ENCODE peak calls at places on chromosomes 3 and 15, in ten cellular contexts. Y is NCI-H1092; F is NCI-H1694; Z is B cell; E is NCI-H146; V is progenitor cell of endocrine pancreas; P is stimulated activated CD8-positive, alpha-beta memory T cell treated with anti-CD3 and anti-CD28 coated beads, Interleukin-4, amount 100 ng/mL, for 4 hours; G is erythroblast; D is 8988T; C is sigmoid colon. R is an unnamed sample.
A peak's percentile ranks its signal among the peaks of the same experiment; 100 is the strongest.

GRCh38 chr3:49606427-49606826 is 52.1 kb downstream of the BSN start:
- DNase-seq in P (no peak), C (peak; percentile 50), E (no peak), D (no peak), F (no peak), G (peak; percentile 20), Y (no peak), Z (no peak), V (no peak), R (no peak)

GRCh38 chr3:117671707-117672318 is 962.2 kb downstream of the TUSC7 start:
- DNase-seq in G (no peak), F (no peak), P (no peak), Y (no peak), Z (no peak), C (peak; percentile 71), E (no peak), D (no peak), V (no peak), R (no peak)

GRCh38 chr3:14988988-14989394 is 41.6 kb downstream of the NR2C2 start:
- DNase-seq in V (no peak), G (no peak), C (no peak), F (no peak), D (peak; percentile 20), Y (no peak), E (peak; percentile 41), P (no peak), Z (peak; percentile 79), R (no peak)

GRCh38 chr15:62244762-62245161 is 79.7 kb upstream of the C2CD4B start:
- DNase-seq in C (no peak), Z (no peak), D (no peak), P (no peak), E (peak; percentile 2), G (no peak), Y (no peak), F (no peak), V (no peak), R (no peak)

GRCh38 chr3:195705081-195705991 is 15.4 kb upstream of the MUC20 start:
- DNase-seq in C (no peak), D (no peak), V (no peak), F (no peak), E (no peak), Y (no peak), Z (no peak), G (no peak), P (no peak), R (no peak)

GRCh38 chr15:77825546-77825945 is 192.8 kb upstream of the LINGO1 start:
- DNase-seq in Y (no peak), P (no peak), G (no peak), E (no peak), C (no peak), Z (no peak), V (no peak), D (no peak), F (no peak), R (no peak)

GRCh38 chr15:70269991-70270751 is 172.5 kb upstream of the TLE3 start:
- DNase-seq in Z (no peak), V (no peak), D (no peak), E (no peak), C (no peak), G (no peak), P (no peak), F (no peak), Y (no peak), R (no peak)

GRCh38 chr3:132380979-132381944 is 36.0 kb upstream of the DNAJC13 start:
- DNase-seq in P (no peak), Z (no peak), V (no peak), D (no peak), Y (no peak), F (no peak), C (no peak), G (no peak), E (no peak), R (no peak)

GRCh38 chr3:39433642-39434041 is 27.1 kb downstream of the RPSA start:
- DNase-seq in V (no peak), G (no peak), E (no peak), Y (no peak), Z (no peak), P (no peak), F (no peak), C (no peak), D (no peak), R (no peak)

GRCh38 chr15:66706225-66706732 is 4.2 kb downstream of the SMAD6 start:
- DNase-seq in V (no peak), E (no peak), F (no peak), Z (no peak), D (no peak), G (peak; percentile 36), P (no peak), C (no peak), Y (no peak), R (no peak)

GRCh38 chr3:173138031-173138430 is 3.0 kb downstream of the SPATA16 start:
- DNase-seq in Y (no peak), F (peak; percentile 27), P (no peak), V (no peak), E (no peak), G (no peak), D (no peak), C (no peak), Z (no peak), R (no peak)

GRCh38 chr3:127254730-127255129 is 33.1 kb downstream of the PRR20G start:
- DNase-seq in E (peak; percentile 41), Z (no peak), G (no peak), F (peak; percentile 27), D (peak; percentile 63), V (no peak), C (no peak), Y (peak; percentile 23), P (no peak), R (no peak)

GRCh38 chr3:88180398-88180999 is 30.7 kb downstream of the C3orf38 start:
- DNase-seq in F (no peak), Y (no peak), P (no peak), C (no peak), Z (peak; percentile 47), E (no peak), V (no peak), G (peak; percentile 53), D (no peak), R (peak; percentile 6)

GRCh38 chr3:170307998-170308398 is 49.5 kb upstream of the SKIL start:
- DNase-seq in P (no peak), V (no peak), Z (no peak), C (no peak), G (no peak), D (no peak), E (no peak), Y (no peak), F (no peak), R (no peak)

GRCh38 chr3:12922299-12922698 is 80.9 kb upstream of the RPL32 start:
- DNase-seq in P (no peak), Y (no peak), G (peak; percentile 58), E (no peak), Z (no peak), V (no peak), C (no peak), F (peak; percentile 23), D (no peak), R (no peak)

GRCh38 chr15:59313703-59314332 is 58.9 kb downstream of the MYO1E start:
- DNase-seq in C (peak; percentile 80), Y (peak; percentile 78), D (no peak), Z (no peak), E (peak; percentile 75), F (no peak), G (no peak), V (no peak), P (no peak), R (no peak)

GRCh38 chr3:123286308-123287023 is 84.7 kb downstream of the SEC22A start:
- DNase-seq in C (peak; percentile 57), E (peak; percentile 22), F (peak; percentile 17), Y (no peak), G (peak; percentile 61), D (peak; percentile 88), Z (peak; percentile 11), P (no peak), V (peak; percentile 56), R (no peak)

GRCh38 chr15:33194237-33194636 is 277 bp downstream of the FMN1 start:
- DNase-seq in G (peak; percentile 60), C (peak; percentile 61), P (no peak), Y (no peak), E (no peak), V (peak; percentile 9), D (no peak), F (no peak), Z (no peak), R (no peak)

GRCh38 chr3:46449755-46450552 is 14.8 kb downstream of the LTF start:
- DNase-seq in D (peak; percentile 65), C (no peak), F (no peak), Z (no peak), Y (no peak), V (no peak), E (no peak), P (no peak), G (peak; percentile 19), R (no peak)

GRCh38 chr15:56805466-56806146 is 72.3 kb upstream of the ZNF280D start:
- DNase-seq in E (no peak), V (no peak), G (peak; percentile 21), C (no peak), Y (no peak), D (no peak), F (no peak), P (no peak), Z (no peak), R (no peak)

GRCh38 chr3:72733676-72734075 is 114.6 kb downstream of the SHQ1 start:
- DNase-seq in C (no peak), Z (no peak), F (no peak), P (no peak), Y (no peak), G (no peak), D (no peak), E (no peak), V (no peak), R (no peak)

GRCh38 chr15:74683758-74684157 is 12.1 kb downstream of the EDC3 start:
- DNase-seq in Y (no peak), V (no peak), P (no peak), C (no peak), G (no peak), Z (no peak), D (no peak), F (no peak), E (no peak), R (no peak)

GRCh38 chr3:32685604-32686185 is 707 bp downstream of the CNOT10 start:
- DNase-seq in Z (no peak), G (peak; percentile 72), C (no peak), V (no peak), E (peak; percentile 35), Y (no peak), F (no peak), D (no peak), P (no peak), R (no peak)

GRCh38 chr15:90001683-90002427 is 731 bp downstream of the ZNF710 start:
- DNase-seq in D (peak; percentile 71), P (peak; percentile 45), V (peak; percentile 38), G (peak; percentile 80), Z (peak; percentile 75), E (peak; percentile 40), C (peak; percentile 83), F (no peak), Y (no peak), R (peak; percentile 49)

GRCh38 chr3:66738625-66739330 is 238.0 kb upstream of the LRIG1 start:
- DNase-seq in D (no peak), E (no peak), P (no peak), V (no peak), Y (no peak), F (no peak), G (no peak), C (no peak), Z (no peak), R (no peak)

GRCh38 chr15:80036067-80036466 is 23.4 kb upstream of the ZFAND6 start:
- DNase-seq in G (no peak), Y (peak; percentile 82), C (no peak), P (no peak), E (no peak), V (no peak), Z (no peak), F (no peak), D (no peak), R (no peak)

R was measured in effector CD4-positive, alpha-beta T cell.